ENCODE peak calls at places on chromosomes 13 and 19, in eight cellular contexts. C is Peyer's patch, P is uterus, Y is transverse colon, F is spleen, D is body of pancreas, T is HCT116, E is heart left ventricle. V is an unnamed sample. For H3K4me1 and H3K36me3, the result is how much of the 10 kb centered on the place peaks cover.

GRCh38 chr19:56310462-56310861 is 4.2 kb downstream of the ZSCAN5A start:
- DNase-seq in P (no peak), E (no peak), D (no peak), F (no peak), Y (no peak), T (no peak), C (no peak), V (no peak)

GRCh38 chr19:23254141-23254910 is 4.1 kb upstream of the ZNF724 start:
- DNase-seq in C (no peak), D (no peak), E (no peak), T (no peak), F (no peak), Y (no peak), P (no peak), V (no peak)

GRCh38 chr13:87128006-87128405 is 543.2 kb upstream of the SLITRK5 start:
- DNase-seq in D (no peak), T (no peak), C (no peak), P (no peak), E (no peak), F (no peak), Y (no peak), V (no peak)

GRCh38 chr19:15532779-15533521 is 24.6 kb downstream of the CYP4F22 start:
- DNase-seq in F (no peak), D (no peak), T (peak), C (no peak), P (no peak), E (no peak), Y (no peak), V (no peak)

GRCh38 chr13:79481685-79482052 is 714 bp downstream of the NDFIP2 start:
- DNase-seq in D (peak), Y (peak), P (no peak), C (peak), E (no peak), T (no peak), F (no peak), V (no peak)

GRCh38 chr13:46389985-46390384 is 2.9 kb upstream of the RUBCNL start:
- DNase-seq in C (peak), P (no peak), D (peak), T (no peak), Y (peak), E (no peak), F (peak), V (no peak)

GRCh38 chr13:92535222-92536006 is 691.2 kb upstream of the GPC6 start:
- DNase-seq in F (no peak), Y (no peak), C (no peak), P (no peak), D (no peak), E (no peak), T (no peak), V (no peak)

GRCh38 chr19:46471116-46471733 is at the start of gene PNMA8A:
- DNase-seq in D (peak), F (peak), E (peak), P (peak), T (no peak), C (no peak), Y (peak), V (no peak)

GRCh38 chr19:53808710-53809125 is 15.4 kb downstream of the NLRP12 start:
- DNase-seq in Y (no peak), F (no peak), E (no peak), C (no peak), D (no peak), P (no peak), T (peak), V (no peak)

GRCh38 chr13:60044321-60044720 is 119.4 kb downstream of the DIAPH3 start:
- DNase-seq in F (no peak), E (no peak), T (no peak), P (no peak), C (no peak), D (no peak), Y (no peak), V (no peak)

GRCh38 chr13:28753208-28753892 is 34.6 kb upstream of the SLC46A3 start:
- DNase-seq in F (no peak), C (no peak), T (peak), E (peak), D (peak), Y (peak), P (no peak), V (no peak)

DNA sequence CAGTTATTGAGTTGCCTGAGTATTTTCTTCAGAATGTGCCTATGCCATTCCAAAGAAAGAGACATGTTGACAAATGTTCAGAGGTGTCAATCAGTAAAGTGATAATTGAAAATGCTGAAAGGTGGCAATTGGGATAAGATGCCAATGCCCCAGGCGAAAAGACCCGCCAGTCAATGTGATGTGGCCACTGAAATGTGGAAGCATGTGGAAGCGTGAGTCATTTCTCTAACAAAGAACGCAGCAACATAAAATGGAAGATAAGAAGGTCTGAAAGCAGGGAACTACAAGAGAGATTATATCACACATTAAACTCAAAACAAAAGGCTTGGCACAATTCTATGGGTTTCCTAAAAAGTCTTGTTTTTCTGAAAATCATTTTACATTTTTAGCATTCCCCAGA is 882.3 kb upstream of the SLC10A2 start:
- DNase-seq in T (no peak), F (no peak), C (no peak), E (no peak), D (no peak), P (no peak), Y (no peak), V (no peak)
- TF ChIP-seq POLR2A in T (no peak), F (no peak), C (no peak), E (no peak), D (no peak), P (no peak), Y (no peak), V (no peak)

GRCh38 chr13:50613356-50613831 is 230.1 kb downstream of the DLEU7 start:
- DNase-seq in F (no peak), Y (no peak), C (no peak), D (no peak), P (no peak), E (no peak), T (no peak), V (no peak)
- H3K4me1 ChIP-seq in F (under half), Y (under half), C (under half), D (under half), P (under half), E (under half), T (under half), V (under half)

GRCh38 chr19:17160908-17161307 is 54.2 kb upstream of the USE1 start:
- DNase-seq in P (no peak), E (no peak), Y (no peak), T (no peak), F (no peak), C (no peak), D (no peak), V (no peak)
- H3K36me3 ChIP-seq in P (under half), E (under half), Y (half or more), T (under half), F (half or more), C (under half), D (under half), V (under half)

GRCh38 chr19:50794778-50795664 is 4.8 kb downstream of the ACP4 start:
- DNase-seq in P (no peak), Y (no peak), E (no peak), T (no peak), D (no peak), F (no peak), C (no peak), V (no peak)
- TF ChIP-seq POLR2A in P (no peak), Y (no peak), E (no peak), T (peak), D (no peak), F (no peak), C (no peak), V (no peak)

DNA sequence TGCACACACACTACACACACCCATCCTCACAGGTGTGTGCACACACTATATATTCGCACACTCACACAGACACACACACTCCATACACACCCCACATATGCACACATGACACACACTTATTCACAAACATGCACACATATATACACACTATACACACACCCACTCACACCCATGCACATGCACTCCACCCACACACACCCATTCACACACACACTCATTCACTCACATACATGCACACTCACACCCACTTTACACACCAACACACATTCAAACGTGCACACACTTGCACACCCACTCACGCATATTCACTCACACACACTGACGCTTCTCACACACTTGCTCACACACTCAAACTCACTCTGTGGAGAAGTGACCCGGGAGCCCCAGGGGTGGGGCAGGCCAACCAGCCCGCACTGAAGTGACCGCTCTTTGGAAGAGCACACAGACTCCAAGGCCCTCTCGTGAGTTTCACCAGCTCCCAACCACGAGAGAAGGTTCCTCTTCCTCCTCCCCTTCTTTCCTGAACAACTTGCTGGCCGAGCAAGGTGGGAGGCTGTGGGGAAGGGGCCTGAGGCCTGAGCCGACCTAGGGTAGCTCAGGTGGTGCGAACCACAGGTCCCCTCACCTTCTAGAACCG is 86.1 kb upstream of the TM9SF2 start:
- DNase-seq in D (no peak), E (no peak), T (no peak), F (no peak), C (no peak), Y (no peak), P (no peak), V (peak)
- H3K4me1 ChIP-seq in D (under half), E (under half), T (under half), F (under half), C (under half), Y (under half), P (under half), V (under half)